ENCODE peak calls at places on chromosomes 1 and 21, in four cellular contexts. K, F, A and S are unnamed samples.

GRCh38 chr21:42401820-42402251 is 1.9 kb upstream of the UBASH3A start:
- DNase-seq in A (no peak), K (no peak), F (no peak), S (no peak)

GRCh38 chr1:210280221-210280620 is 47.6 kb downstream of the SERTAD4 start:
- DNase-seq in A (no peak), K (no peak), F (no peak), S (no peak)

GRCh38 chr1:162299018-162299417 is 77.6 kb downstream of the SPATA46 start:
- DNase-seq in K (no peak), F (no peak), A (no peak), S (no peak)

GRCh38 chr1:83889707-83890106 is 109.2 kb downstream of the TTLL7 start:
- DNase-seq in F (no peak), K (no peak), A (no peak), S (no peak)

GRCh38 chr1:97271906-97272788 is 550.6 kb downstream of the PTBP2 start:
- DNase-seq in K (no peak), F (no peak), A (no peak), S (no peak)

GRCh38 chr1:11028018-11028417 is 15.6 kb downstream of the TARDBP start:
- DNase-seq in F (no peak), A (no peak), K (no peak), S (no peak)

GRCh38 chr1:111197598-111198289 is 2.7 kb downstream of the DENND2D start:
- DNase-seq in K (no peak), F (no peak), A (no peak), S (peak)

GRCh38 chr1:62210960-62211359 is 16.3 kb downstream of the L1TD1 start:
- DNase-seq in K (no peak), A (no peak), F (no peak), S (no peak)

GRCh38 chr21:41623945-41624344 is 116.0 kb upstream of the TMPRSS2 start:
- DNase-seq in A (no peak), K (no peak), F (no peak), S (no peak)

GRCh38 chr1:192788184-192788583 is 20.7 kb upstream of the RGS2 start:
- DNase-seq in A (no peak), K (no peak), F (no peak), S (no peak)

GRCh38 chr1:236303675-236304074 is 21.9 kb upstream of the ERO1B start:
- DNase-seq in A (no peak), K (no peak), F (no peak), S (no peak)

GRCh38 chr1:162672678-162673259 is 40.5 kb downstream of the DDR2 start:
- DNase-seq in K (no peak), F (no peak), A (no peak), S (no peak)

GRCh38 chr21:45539796-45540600 is 2.2 kb downstream of the SLC19A1 start:
- DNase-seq in K (peak), F (peak), A (no peak), S (peak)

GRCh38 chr1:47208374-47208850 is 18.6 kb upstream of the PDZK1IP1 start:
- DNase-seq in K (no peak), A (no peak), F (no peak), S (peak)

GRCh38 chr1:97006044-97006676 is 284.6 kb downstream of the PTBP2 start:
- DNase-seq in F (no peak), A (no peak), K (no peak), S (no peak)

GRCh38 chr1:228978486-228979324 is 243.4 kb downstream of the RHOU start:
- DNase-seq in K (peak), A (no peak), F (peak), S (no peak)

GRCh38 chr1:154755858-154756730 is 114.0 kb downstream of the KCNN3 start:
- DNase-seq in K (no peak), F (peak), A (no peak), S (no peak)

GRCh38 chr1:53197301-53198205 is 929 bp downstream of the CPT2 start:
- DNase-seq in K (no peak), F (no peak), A (no peak), S (no peak)

GRCh38 chr1:4396571-4396970 is 257.8 kb upstream of the AJAP1 start:
- DNase-seq in A (no peak), F (no peak), K (no peak), S (no peak)

GRCh38 chr1:2557146-2558029 is 1.2 kb downstream of the TNFRSF14 start:
- DNase-seq in F (peak), A (no peak), K (no peak), S (no peak)

GRCh38 chr1:238652346-238652968 is 733.9 kb upstream of the CHRM3 start:
- DNase-seq in A (no peak), K (no peak), F (no peak), S (no peak)

GRCh38 chr1:201906336-201906735 is 17.6 kb downstream of the SHISA4 start:
- DNase-seq in K (no peak), F (no peak), A (no peak), S (no peak)

GRCh38 chr1:173195596-173196088 is 11.5 kb downstream of the TNFSF4 start:
- DNase-seq in F (no peak), A (no peak), K (no peak), S (peak)

GRCh38 chr1:173193639-173194038 is 13.5 kb downstream of the TNFSF4 start:
- DNase-seq in K (no peak), F (no peak), A (no peak), S (no peak)

GRCh38 chr1:173187838-173188237 is 19.3 kb downstream of the TNFSF4 start:
- DNase-seq in F (no peak), A (no peak), K (no peak), S (no peak)

GRCh38 chr1:173191011-173191410 is 16.1 kb downstream of the TNFSF4 start:
- DNase-seq in A (no peak), K (no peak), F (no peak), S (no peak)

GRCh38 chr1:173190101-173190895 is 16.8 kb downstream of the TNFSF4 start:
- DNase-seq in K (peak), A (peak), F (peak), S (no peak)
- TF ChIP-seq POLR2AphosphoS5 in K (peak), A (peak), F (peak), S (no peak)

DNA sequence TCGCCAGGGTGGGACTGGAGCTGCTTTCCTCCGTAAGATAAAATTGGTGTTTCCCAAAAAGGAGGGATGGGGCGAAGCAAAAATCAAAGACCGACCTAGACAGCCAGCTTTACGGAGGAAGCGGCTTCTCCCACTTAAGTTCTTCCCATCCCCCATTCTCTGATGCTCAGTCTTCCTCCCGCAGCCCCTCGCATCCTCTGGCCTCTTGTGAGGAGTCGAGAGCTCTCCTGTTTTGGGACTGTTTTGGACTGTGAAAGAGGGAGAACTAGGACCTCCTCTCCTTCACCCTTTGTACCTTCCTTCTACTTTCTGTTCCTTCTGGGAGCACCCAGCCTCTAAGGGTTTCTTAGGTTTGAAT is 633 bp downstream of the CTTNBP2NL start:
- DNase-seq in K (no peak), F (no peak), A (no peak), S (no peak)
- H3K27ac ChIP-seq in K (peak), F (peak), A (peak), S (peak)

DNA sequence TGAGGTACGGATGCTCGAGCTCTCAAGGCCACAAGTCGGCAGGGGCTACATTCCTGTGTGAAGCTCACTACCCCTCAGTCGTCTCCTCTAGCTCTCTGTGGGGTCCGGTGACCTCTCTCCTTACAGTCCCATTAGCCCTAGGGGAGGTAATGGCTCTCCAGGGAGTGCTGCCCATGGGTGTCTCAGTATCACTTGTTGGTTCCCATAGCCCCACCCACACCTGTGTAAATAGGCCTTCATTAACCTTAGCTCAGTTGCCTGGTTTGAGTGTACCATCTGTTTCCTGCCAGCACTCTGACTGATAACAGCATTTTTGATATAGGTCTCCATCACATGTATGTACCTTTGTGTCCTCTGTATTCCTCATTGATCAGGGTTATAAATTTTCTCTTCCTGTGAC is 133.2 kb upstream of the KCNJ15 start:
- DNase-seq in A (no peak), F (no peak), K (no peak), S (no peak)
- TF ChIP-seq POLR2AphosphoS5 in A (no peak), F (no peak), K (no peak), S (no peak)

GRCh38 chr21:38258803-38259485 is 2.2 kb downstream of the KCNJ15 start:
- DNase-seq in K (no peak), F (no peak), A (no peak), S (no peak)

GRCh38 chr21:38260426-38260825 is 3.6 kb downstream of the KCNJ15 start:
- DNase-seq in A (no peak), F (no peak), K (no peak), S (no peak)

GRCh38 chr21:38256599-38257302 is at the start of gene KCNJ15:
- DNase-seq in F (no peak), A (no peak), K (no peak), S (no peak)

GRCh38 chr21:38261851-38262250 is 5.1 kb downstream of the KCNJ15 start:
- DNase-seq in A (no peak), F (no peak), K (no peak), S (no peak)

DNA sequence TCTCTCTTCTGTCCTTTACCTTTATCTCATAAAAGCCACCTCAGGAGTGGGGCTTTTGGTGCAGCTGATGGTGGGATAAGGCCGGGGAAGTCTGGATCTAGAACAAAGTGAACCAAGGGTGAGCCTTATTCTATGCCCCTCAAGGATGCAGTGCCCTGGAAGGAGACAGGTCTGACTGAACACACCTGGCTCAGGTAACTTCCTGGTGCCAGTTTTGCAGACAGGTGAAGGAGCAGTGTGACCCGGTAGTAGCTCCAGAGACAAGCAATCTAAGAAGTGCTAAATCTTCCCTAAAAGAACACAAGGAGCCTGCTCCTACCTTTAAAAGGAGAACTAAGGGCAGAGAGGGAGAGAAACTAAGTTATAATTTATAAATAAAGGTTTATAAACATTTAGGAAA is 2.9 kb downstream of the KCNJ15 start:
- DNase-seq in F (no peak), A (no peak), K (no peak), S (no peak)
- H3K27ac ChIP-seq in F (no peak), A (no peak), K (no peak), S (no peak)

DNA sequence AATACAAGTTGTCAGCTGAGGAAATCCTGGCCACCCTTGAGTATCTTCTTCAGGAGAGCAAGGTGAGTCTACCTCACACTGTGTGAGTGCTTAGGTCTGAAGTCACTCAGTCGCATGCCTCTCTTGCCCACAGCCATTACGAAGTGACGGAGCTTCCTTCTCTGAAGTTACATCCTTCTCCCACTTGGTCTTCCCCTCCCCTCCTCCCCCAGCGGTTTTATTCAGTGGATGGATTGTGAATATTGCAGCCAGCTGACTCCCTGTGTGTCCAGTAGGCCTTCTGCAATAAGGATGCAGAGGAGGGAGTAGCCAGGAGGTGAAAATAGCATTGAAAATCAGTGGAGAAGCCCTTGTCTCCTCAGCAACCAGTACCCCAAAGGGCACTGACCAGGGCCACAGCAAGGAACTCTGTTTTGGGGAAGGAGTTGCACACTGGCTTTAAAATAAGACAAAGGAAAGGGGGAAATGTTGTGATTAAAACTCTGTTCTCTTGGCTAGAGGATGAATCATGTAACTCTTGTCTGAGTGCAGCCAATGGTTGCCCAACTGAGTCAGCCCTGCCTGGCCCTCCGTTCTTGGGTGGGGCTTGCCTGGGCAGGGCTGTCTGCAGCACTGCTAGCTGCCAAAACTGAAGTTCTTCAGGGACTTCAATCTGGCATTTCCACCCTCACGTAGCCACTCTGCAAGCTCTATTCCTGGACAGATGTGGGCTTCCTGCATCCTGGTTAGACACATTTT is 4.4 kb downstream of the S100A10 start:
- DNase-seq in A (no peak), K (no peak), F (peak), S (no peak)
- TF ChIP-seq POLR2AphosphoS5 in A (no peak), K (no peak), F (peak), S (no peak)